ENCODE peak calls at places on chromosomes 6 and 20, in six cellular contexts. Y, U, A, B, M and Z are unnamed samples. For H3K9me3 and H3K4me1, the result is how much of the 10 kb centered on the place peaks cover.

GRCh38 chr20:41160686-41161085 is 23.3 kb downstream of the PLCG1 start:
- DNase-seq in M (no peak), B (no peak), A (no peak), U (no peak), Y (no peak), Z (no peak)

GRCh38 chr20:49325981-49326380 is 48.1 kb upstream of the ZNFX1 start:
- DNase-seq in A (no peak), Y (no peak), B (no peak), U (no peak), M (no peak), Z (no peak)

GRCh38 chr20:10637062-10637559 is 36.7 kb downstream of the JAG1 start:
- DNase-seq in A (no peak), U (peak), B (no peak), Y (no peak), M (no peak), Z (no peak)

GRCh38 chr20:34701405-34702085 is 2.6 kb upstream of the TP53INP2 start:
- DNase-seq in B (no peak), U (no peak), Y (no peak), A (no peak), M (no peak), Z (no peak)

GRCh38 chr6:43290905-43291355 is 7.1 kb upstream of the SLC22A7 start:
- DNase-seq in B (no peak), U (no peak), Y (no peak), A (peak), M (no peak), Z (no peak)

GRCh38 chr6:37103169-37104039 is 66.5 kb upstream of the PIM1 start:
- DNase-seq in A (peak), Y (no peak), U (peak), M (no peak), B (peak), Z (peak)

GRCh38 chr6:147508073-147508870 is at the start of gene SAMD5:
- DNase-seq in B (peak), U (peak), Y (no peak), M (no peak), A (peak), Z (peak)

GRCh38 chr20:6287471-6287870 is 164.6 kb upstream of the FERMT1 start:
- DNase-seq in Y (no peak), U (no peak), M (no peak), A (no peak), B (no peak), Z (no peak)

GRCh38 chr6:28673800-28674671 is 148.4 kb downstream of the GPX5 start:
- DNase-seq in M (no peak), Y (no peak), B (no peak), U (no peak), A (no peak), Z (peak)

GRCh38 chr6:133895573-133896343 is 6.8 kb downstream of the TCF21 start:
- DNase-seq in B (peak), A (no peak), M (no peak), Y (no peak), U (peak), Z (peak)

GRCh38 chr6:38846361-38846760 is 131.2 kb downstream of the DNAH8 start:
- DNase-seq in Y (no peak), A (no peak), M (no peak), U (no peak), B (no peak), Z (no peak)

GRCh38 chr6:23394699-23395098 is 731.3 kb upstream of the NRSN1 start:
- DNase-seq in A (no peak), U (no peak), B (no peak), M (no peak), Y (no peak), Z (no peak)

GRCh38 chr6:5203571-5203970 is 57.2 kb downstream of the LYRM4 start:
- DNase-seq in Y (no peak), U (no peak), A (no peak), M (no peak), B (no peak), Z (no peak)

GRCh38 chr20:16301981-16302380 is 271.3 kb downstream of the KIF16B start:
- DNase-seq in A (no peak), M (no peak), U (no peak), B (no peak), Y (no peak), Z (no peak)

GRCh38 chr20:16308754-16309153 is 264.5 kb downstream of the KIF16B start:
- DNase-seq in Y (no peak), A (no peak), U (no peak), M (no peak), B (no peak), Z (no peak)

GRCh38 chr20:16296933-16297332 is 276.3 kb downstream of the KIF16B start:
- DNase-seq in A (no peak), U (no peak), Y (no peak), M (no peak), B (no peak), Z (no peak)

GRCh38 chr20:16299892-16300291 is 273.4 kb downstream of the KIF16B start:
- DNase-seq in B (no peak), U (no peak), Y (no peak), M (no peak), A (no peak), Z (no peak)

DNA sequence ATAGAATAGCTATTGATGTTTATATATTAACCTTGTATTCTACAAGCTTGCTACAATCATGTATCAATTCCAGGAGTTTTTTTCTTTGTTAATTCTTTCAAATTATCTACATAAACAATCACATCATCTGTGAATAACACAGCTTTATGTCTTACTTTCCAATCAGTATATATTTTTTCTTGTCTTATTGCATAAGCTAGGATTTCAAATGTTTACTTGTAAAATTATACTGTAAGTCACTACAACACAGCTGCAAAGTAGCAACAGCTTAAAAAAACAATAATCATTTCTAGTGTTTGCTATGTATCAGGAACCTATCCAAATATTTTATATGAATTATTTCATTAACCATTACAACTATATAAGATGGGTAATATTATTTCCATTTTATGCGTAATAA is 270.4 kb downstream of the KIF16B start:
- DNase-seq in A (no peak), B (no peak), M (no peak), U (no peak), Y (no peak), Z (no peak)
- H3K9me3 ChIP-seq in A (under half), B (under half), M (under half), U (under half), Y (under half), Z (under half)

DNA sequence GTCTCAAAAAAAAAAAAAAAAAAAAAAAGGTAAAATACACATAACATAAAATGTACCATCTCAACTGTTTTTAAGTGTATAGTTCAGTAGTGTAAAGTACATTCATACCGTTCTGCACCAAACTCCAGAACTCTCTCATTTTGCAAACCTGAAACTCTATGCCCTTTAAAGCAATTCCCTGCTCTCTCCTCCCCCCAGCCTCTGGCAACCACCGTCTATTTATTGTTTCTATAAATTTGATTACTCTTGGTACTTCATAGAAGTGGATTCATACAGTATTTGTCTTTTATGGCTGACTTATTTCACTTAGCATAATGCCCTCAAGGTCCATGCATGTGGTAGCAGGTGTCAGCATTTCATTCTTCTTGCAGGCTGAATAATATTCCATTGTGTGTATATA is 12.9 kb downstream of the RIPOR2 start:
- DNase-seq in U (no peak), A (no peak), Y (no peak), M (no peak), B (no peak), Z (no peak)
- H3K4me1 ChIP-seq in U (under half), A (under half), Y (under half), M (under half), B (half or more), Z (under half)

DNA sequence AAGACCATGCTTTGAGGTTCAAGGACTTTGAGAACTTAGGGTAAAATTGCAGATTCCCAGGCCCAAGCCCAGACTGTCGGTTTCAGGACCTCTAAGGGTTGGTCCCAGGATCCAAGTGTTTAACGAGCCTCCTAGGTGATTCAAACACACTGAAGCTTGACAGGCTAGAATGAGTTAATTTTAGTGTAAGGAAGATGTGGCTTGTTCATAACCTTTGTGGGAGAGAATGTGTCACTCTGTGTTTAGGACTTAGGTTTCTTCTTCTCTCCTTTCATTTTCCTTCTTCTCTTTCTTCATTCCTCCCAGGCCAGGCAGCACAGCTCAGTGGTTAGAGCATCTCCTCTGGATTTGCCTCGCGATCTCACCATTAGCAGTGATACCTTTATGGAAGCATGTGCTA is 104.8 kb upstream of the KCNG1 start:
- DNase-seq in Y (no peak), A (no peak), M (no peak), U (no peak), B (no peak), Z (no peak)
- H3K9me3 ChIP-seq in Y (under half), A (under half), M (under half), U (under half), B (under half), Z (under half)

DNA sequence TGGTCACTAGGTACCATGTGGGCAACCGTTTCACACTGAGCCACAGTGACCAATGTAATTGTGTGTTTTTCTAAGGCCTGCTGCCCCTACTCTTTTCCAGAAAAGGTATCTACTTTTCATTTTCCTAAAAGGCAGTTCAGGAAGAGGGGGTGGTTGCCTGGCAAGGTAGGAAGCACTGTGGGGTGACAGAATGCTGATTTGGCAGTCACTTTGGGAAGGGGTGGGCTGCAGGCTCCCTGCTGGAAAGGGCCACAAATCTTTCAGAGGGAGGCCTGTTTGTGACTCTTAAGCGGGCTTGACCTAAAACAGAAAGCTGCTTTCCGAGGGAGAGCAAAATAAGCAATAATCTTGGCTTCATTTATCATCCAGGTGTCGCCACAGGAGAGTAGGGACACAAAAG is 5.2 kb upstream of the NNAT start:
- DNase-seq in U (no peak), Y (no peak), A (no peak), B (no peak), M (no peak), Z (no peak)
- H3K4me1 ChIP-seq in U (under half), Y (half or more), A (under half), B (under half), M (half or more), Z (under half)

DNA sequence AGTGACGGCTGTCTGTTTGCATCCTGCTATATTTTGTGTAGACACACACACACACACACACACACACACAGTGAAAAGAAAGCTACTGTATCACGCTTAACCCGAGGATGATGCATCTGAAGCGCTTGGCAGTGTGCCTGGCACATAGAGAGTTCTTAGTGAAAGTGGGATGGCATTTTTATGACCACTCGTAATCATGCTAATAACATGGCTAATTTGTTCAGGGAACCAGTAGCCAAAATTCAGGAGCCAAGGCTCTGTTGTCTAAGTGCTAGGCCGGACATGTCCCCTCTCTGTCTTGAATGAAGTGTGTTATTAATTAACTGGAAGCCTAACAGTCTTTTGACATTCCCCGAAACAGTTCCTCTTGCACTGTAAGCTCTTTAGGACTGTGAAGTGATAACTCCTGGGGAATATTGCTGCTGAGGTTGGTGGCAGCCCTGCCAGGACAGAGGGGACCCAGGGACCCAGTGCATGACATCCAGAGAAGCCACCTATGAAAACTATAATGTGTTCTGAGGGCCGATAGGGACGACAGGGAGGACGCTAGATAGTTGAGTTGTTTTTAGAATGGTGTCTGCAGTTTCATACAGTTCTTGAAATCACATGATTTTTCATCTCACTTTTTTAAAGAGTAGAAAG is 45.0 kb upstream of the IRF4 start:
- DNase-seq in M (no peak), A (peak), Y (no peak), U (no peak), B (no peak), Z (no peak)
- H3K9me3 ChIP-seq in M (under half), A (under half), Y (under half), U (under half), B (under half), Z (under half)

GRCh38 chr6:163543311-163543710 is 128.8 kb downstream of the QKI start:
- DNase-seq in B (no peak), A (no peak), M (no peak), U (no peak), Y (no peak), Z (no peak)
- H3K4me1 ChIP-seq in B (under half), A (under half), M (under half), U (under half), Y (under half), Z (under half)

GRCh38 chr20:55947701-55948100 is 57.6 kb downstream of the CBLN4 start:
- DNase-seq in U (no peak), Y (no peak), B (no peak), A (no peak), M (no peak), Z (no peak)
- H3K9me3 ChIP-seq in U (under half), Y (under half), B (under half), A (under half), M (under half), Z (under half)

GRCh38 chr6:107098436-107099307 is 16.6 kb downstream of the BEND3 start:
- DNase-seq in Y (no peak), M (no peak), B (no peak), U (no peak), A (no peak), Z (no peak)

GRCh38 chr6:107103082-107103481 is 12.2 kb downstream of the BEND3 start:
- DNase-seq in Y (no peak), M (no peak), A (no peak), B (no peak), U (no peak), Z (no peak)

GRCh38 chr6:107101661-107102413 is 13.5 kb downstream of the BEND3 start:
- DNase-seq in B (no peak), A (no peak), U (no peak), Y (no peak), M (no peak), Z (no peak)

GRCh38 chr6:107102414-107102805 is 12.9 kb downstream of the BEND3 start:
- DNase-seq in A (no peak), U (no peak), B (no peak), M (no peak), Y (no peak), Z (no peak)

GRCh38 chr6:107101211-107101610 is 14.1 kb downstream of the BEND3 start:
- DNase-seq in M (no peak), U (no peak), Y (no peak), A (no peak), B (no peak), Z (no peak)
- H3K4me1 ChIP-seq in M (under half), U (under half), Y (under half), A (under half), B (under half), Z (under half)

GRCh38 chr6:73801652-73802268 is 105.8 kb downstream of the CD109 start:
- DNase-seq in M (no peak), A (no peak), U (no peak), B (no peak), Y (no peak), Z (no peak)

GRCh38 chr6:73798592-73798991 is 102.6 kb downstream of the CD109 start:
- DNase-seq in M (no peak), B (no peak), U (peak), A (no peak), Y (no peak), Z (no peak)

GRCh38 chr6:73803562-73804221 is 107.7 kb downstream of the CD109 start:
- DNase-seq in Y (no peak), A (no peak), M (no peak), B (no peak), U (no peak), Z (peak)

GRCh38 chr6:73802366-73802765 is 106.4 kb downstream of the CD109 start:
- DNase-seq in B (no peak), A (no peak), M (no peak), Y (no peak), U (no peak), Z (no peak)

GRCh38 chr6:73800997-73801396 is 105.0 kb downstream of the CD109 start:
- DNase-seq in B (no peak), Y (no peak), A (no peak), U (no peak), M (no peak), Z (no peak)
- H3K9me3 ChIP-seq in B (under half), Y (under half), A (under half), U (under half), M (under half), Z (under half)